ENCODE peak calls at places on chromosomes 7 and 10, in six cellular contexts. M is lower leg skin, I is heart left ventricle, Z is IMR-90, N is mammary epithelial cell, K is HCT116. Y is an unnamed sample.

GRCh38 chr10:109784236-109784635 is 139.1 kb downstream of the XPNPEP1 start:
- DNase-seq in M (no peak), I (no peak), Z (no peak), N (peak; percentile 6), K (no peak), Y (no peak)

GRCh38 chr10:9091515-9092093 is 1037.1 kb downstream of the GATA3 start:
- DNase-seq in M (no peak), I (no peak), Z (no peak), N (no peak), K (no peak), Y (no peak)

GRCh38 chr7:47631711-47632110 is 49.8 kb upstream of the TNS3 start:
- DNase-seq in M (no peak), I (no peak), Z (no peak), N (no peak), K (no peak), Y (no peak)

GRCh38 chr10:132387723-132388210 is 9.2 kb upstream of the PWWP2B start:
- DNase-seq in M (peak; percentile 93), I (peak; percentile 90), Z (peak; percentile 36), N (no peak), K (no peak), Y (no peak)

GRCh38 chr7:107622429-107622828 is 38.2 kb upstream of the SLC26A4 start:
- DNase-seq in M (no peak), I (no peak), Z (peak; percentile 81), N (peak; percentile 84), K (no peak), Y (no peak)

GRCh38 chr7:76259124-76260086 is 43.1 kb upstream of the HSPB1 start:
- DNase-seq in M (no peak), I (no peak), Z (no peak), N (no peak), K (no peak), Y (no peak)

GRCh38 chr7:80463272-80463920 is 48.5 kb downstream of the GNAT3 start:
- DNase-seq in M (no peak), I (no peak), Z (peak; percentile 62), N (no peak), K (no peak), Y (no peak)

GRCh38 chr7:2030475-2031456 is 202.0 kb downstream of the MAD1L1 start:
- DNase-seq in M (peak; percentile 68), I (peak; percentile 54), Z (no peak), N (no peak), K (no peak), Y (no peak)

GRCh38 chr7:151133986-151134742 is 33.3 kb downstream of the GBX1 start:
- DNase-seq in M (no peak), I (peak; percentile 61), Z (no peak), N (no peak), K (no peak), Y (no peak)

GRCh38 chr10:57785546-57785945 is 482.1 kb downstream of the IPMK start:
- DNase-seq in M (no peak), I (no peak), Z (no peak), N (peak; percentile 60), K (no peak), Y (no peak)

GRCh38 chr10:114000461-114000860 is 43.2 kb upstream of the ADRB1 start:
- DNase-seq in M (no peak), I (no peak), Z (no peak), N (no peak), K (no peak), Y (no peak)

GRCh38 chr10:17788646-17789045 is 20.5 kb upstream of the MRC1 start:
- DNase-seq in M (no peak), I (no peak), Z (no peak), N (no peak), K (no peak), Y (no peak)

GRCh38 chr7:131183076-131183471 is 144.6 kb upstream of the MKLN1 start:
- DNase-seq in M (no peak), I (no peak), Z (no peak), N (no peak), K (no peak), Y (no peak)

DNA sequence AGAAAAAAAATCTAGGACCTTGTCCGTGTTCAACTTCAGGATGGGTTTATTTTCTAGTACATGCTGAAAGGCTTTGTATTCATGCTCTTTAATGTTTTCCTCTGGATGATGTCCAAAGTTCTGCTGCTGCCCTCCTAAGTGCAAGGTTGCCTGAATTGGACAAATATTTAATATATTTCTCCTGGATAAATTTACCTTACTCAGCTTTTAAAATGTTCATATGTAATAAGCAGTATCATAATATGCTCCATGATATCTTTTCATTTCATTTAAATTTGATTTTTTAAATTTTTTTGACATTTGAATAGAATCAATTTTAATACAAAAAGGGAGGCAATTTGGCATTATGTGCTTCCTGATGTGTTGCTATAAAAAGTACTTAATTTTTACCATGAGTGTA is 95.9 kb upstream of the SLC25A13 start:
- DNase-seq in M (no peak), I (no peak), Z (no peak), N (no peak), K (no peak), Y (no peak)
- H3K4me3 ChIP-seq in M (no peak overlapping the region), I (no peak overlapping the region), Z (no peak overlapping the region), N (no peak overlapping the region), K (no peak overlapping the region), Y (no peak overlapping the region)

GRCh38 chr7:99372275-99373085 is 2.0 kb upstream of the ARPC1B start:
- DNase-seq in M (no peak), I (no peak), Z (peak; percentile 47), N (no peak), K (no peak), Y (no peak)

GRCh38 chr7:99371376-99371920 is 3.1 kb upstream of the ARPC1B start:
- DNase-seq in M (no peak), I (no peak), Z (no peak), N (no peak), K (no peak), Y (no peak)

GRCh38 chr7:99375070-99375807 is 709 bp downstream of the ARPC1B start:
- DNase-seq in M (peak; percentile 95), I (peak; percentile 92), Z (peak; percentile 41), N (peak; percentile 76), K (no peak), Y (peak; percentile 87)

GRCh38 chr7:99374121-99375064 is at the start of gene ARPC1B:
- DNase-seq in M (peak; percentile 95), I (peak; percentile 93), Z (peak; percentile 51), N (peak; percentile 71), K (peak; percentile 41), Y (peak; percentile 92)

GRCh38 chr7:99373086-99374066 is 1.2 kb upstream of the ARPC1B start:
- DNase-seq in M (no peak), I (no peak), Z (no peak), N (no peak), K (no peak), Y (no peak)
- H3K4me3 ChIP-seq in M (no peak overlapping the region), I (peak overlapping the region; percentile 93), Z (no peak overlapping the region), N (no peak overlapping the region), K (peak overlapping the region; percentile 68), Y (peak overlapping the region; percentile 94)

GRCh38 chr10:95290801-95291633 is at the start of gene PDLIM1:
- DNase-seq in M (peak; percentile 95), I (peak; percentile 88), Z (peak; percentile 45), N (peak; percentile 70), K (no peak), Y (peak; percentile 86)

GRCh38 chr10:95290446-95290800 is 380 bp downstream of the PDLIM1 start:
- DNase-seq in M (peak; percentile 86), I (no peak), Z (no peak), N (no peak), K (no peak), Y (no peak)

GRCh38 chr10:95289003-95289920 is 1.5 kb downstream of the PDLIM1 start:
- DNase-seq in M (peak; percentile 84), I (no peak), Z (no peak), N (peak; percentile 42), K (no peak), Y (no peak)

GRCh38 chr10:95291634-95292039 is 834 bp upstream of the PDLIM1 start:
- DNase-seq in M (peak; percentile 85), I (no peak), Z (no peak), N (no peak), K (no peak), Y (no peak)

DNA sequence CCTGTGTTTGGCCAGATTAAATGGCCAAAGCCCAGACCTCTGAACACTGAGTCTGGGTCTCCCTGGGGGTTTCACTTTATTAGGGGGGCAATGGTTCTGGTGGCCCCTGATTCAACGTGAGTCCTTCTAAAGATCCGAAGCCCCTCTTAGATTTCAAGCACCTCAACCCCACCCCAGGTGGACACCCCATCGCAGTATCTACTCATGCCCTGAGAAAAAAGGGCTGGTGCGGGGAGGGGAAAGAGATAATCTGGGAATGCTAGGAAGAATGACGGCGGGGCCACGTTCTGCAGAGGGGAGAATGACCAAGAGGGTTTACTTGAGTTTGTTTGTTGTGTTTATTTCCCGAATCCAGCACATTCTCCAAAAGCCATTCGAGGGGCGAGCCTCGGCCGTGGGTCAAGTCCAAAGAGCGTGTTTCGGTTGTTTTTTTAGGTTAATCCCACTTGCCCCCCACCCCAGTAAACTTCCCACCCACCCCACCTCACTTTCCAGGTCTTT is 832 bp downstream of the PDLIM1 start:
- DNase-seq in M (peak; percentile 82), I (no peak), Z (no peak), N (no peak), K (no peak), Y (no peak)
- H3K4me3 ChIP-seq in M (peak overlapping the region; percentile 90), I (peak overlapping the region; percentile 97), Z (peak overlapping the region; percentile 98), N (peak overlapping the region; percentile 73), K (peak overlapping the region; percentile 77), Y (peak overlapping the region; percentile 99)

GRCh38 chr10:34811126-34811967 is 3.7 kb downstream of the PARD3 start:
- DNase-seq in M (peak; percentile 76), I (no peak), Z (no peak), N (no peak), K (no peak), Y (no peak)

GRCh38 chr10:34808336-34808735 is 6.8 kb downstream of the PARD3 start:
- DNase-seq in M (peak; percentile 53), I (no peak), Z (no peak), N (no peak), K (no peak), Y (no peak)

GRCh38 chr10:34809796-34810195 is 5.3 kb downstream of the PARD3 start:
- DNase-seq in M (no peak), I (no peak), Z (peak; percentile 21), N (no peak), K (no peak), Y (no peak)

GRCh38 chr10:34811968-34812514 is 3.1 kb downstream of the PARD3 start:
- DNase-seq in M (no peak), I (no peak), Z (peak; percentile 43), N (no peak), K (no peak), Y (no peak)

DNA sequence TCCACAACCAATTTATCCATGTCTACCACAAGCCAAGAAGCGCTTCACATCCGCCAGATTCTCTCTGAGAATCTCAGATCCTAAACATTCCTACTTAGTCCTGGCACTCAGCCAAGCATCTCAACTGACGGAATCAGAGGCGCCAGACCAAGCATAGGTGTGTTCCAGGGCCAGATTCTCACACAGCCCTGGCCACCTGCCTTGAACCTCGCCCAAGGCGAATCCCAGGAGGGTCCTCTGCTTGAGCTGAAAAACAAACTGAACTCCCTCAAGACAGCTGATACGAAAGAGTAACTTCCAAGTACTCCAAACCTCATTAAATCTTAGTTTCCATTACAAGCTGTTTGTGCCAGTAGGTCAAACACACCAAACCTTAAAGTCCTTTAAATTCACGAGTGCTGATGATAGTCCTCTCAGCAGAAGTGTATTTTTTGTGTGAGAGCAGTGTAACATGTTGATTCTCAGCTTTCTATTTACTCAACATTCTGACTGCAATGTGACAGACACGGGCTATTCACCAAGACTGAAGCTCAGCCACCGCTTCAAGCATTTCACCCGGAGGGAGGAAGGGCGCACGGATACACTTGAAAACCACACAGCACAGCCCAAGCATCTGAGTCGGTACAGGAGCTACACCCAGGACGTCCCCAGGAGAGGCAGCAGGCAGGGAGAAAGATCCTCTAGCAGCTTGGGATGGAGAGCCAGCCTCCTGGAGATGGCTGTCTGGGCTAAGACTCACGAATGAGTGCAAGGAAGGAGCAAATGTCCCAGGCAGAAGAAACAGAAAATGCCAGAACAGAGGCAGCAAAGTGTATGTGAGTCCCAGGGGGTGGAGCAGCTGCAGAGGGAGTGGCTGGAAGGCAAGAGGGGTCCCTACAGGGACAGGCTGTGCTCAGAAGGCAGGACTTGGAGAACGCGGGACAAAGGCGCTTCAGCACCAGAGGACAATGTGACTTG is 6.0 kb downstream of the PARD3 start:
- DNase-seq in M (peak; percentile 85), I (no peak), Z (peak; percentile 43), N (no peak), K (no peak), Y (no peak)
- H3K4me3 ChIP-seq in M (no peak overlapping the region), I (no peak overlapping the region), Z (peak overlapping the region; percentile 44), N (no peak overlapping the region), K (no peak overlapping the region), Y (peak overlapping the region; percentile 50)

Y was measured in ascending aorta.